ENCODE peak calls at places on chromosomes 11 and 22, in six cellular contexts. T is effector CD4-positive, alpha-beta T cell; H is stimulated activated naive CD8-positive, alpha-beta T cell treated with anti-CD3 and anti-CD28 coated beads, Interleukin-15, Interleukin-2, amounts not matched to agents 100 U/mL and 50 U/mL, for 24 hours; I is COR-L47; G is neural progenitor cell; N is stimulated activated CD4-positive, alpha-beta T cell treated with anti-CD3 and anti-CD28 coated beads, TNF-alpha, amount 100 ng/mL, for 4 hours. M is an unnamed sample.

GRCh38 chr22:43467571-43467970 is 55.8 kb downstream of the MPPED1 start:
- DNase-seq in T (no peak), H (no peak), I (no peak), G (no peak), N (no peak), M (no peak)

GRCh38 chr11:32312865-32313403 is 122.4 kb downstream of the WT1 start:
- DNase-seq in T (no peak), H (peak; percentile 19), I (peak; percentile 20), G (peak; percentile 55), N (no peak), M (peak; percentile 17)

GRCh38 chr11:66464916-66465315 is 1.8 kb upstream of the PELI3 start:
- DNase-seq in T (no peak), H (no peak), I (no peak), G (no peak), N (no peak), M (no peak)

GRCh38 chr11:77044356-77044755 is 10.2 kb downstream of the B3GNT6 start:
- DNase-seq in T (no peak), H (no peak), I (no peak), G (no peak), N (no peak), M (no peak)

GRCh38 chr11:8442301-8442700 is 151.7 kb downstream of the STK33 start:
- DNase-seq in T (no peak), H (no peak), I (peak; percentile 50), G (peak; percentile 53), N (no peak), M (no peak)

GRCh38 chr11:14644396-14645246 is 1.0 kb downstream of the PDE3B start:
- DNase-seq in T (peak; percentile 29), H (peak; percentile 43), I (peak; percentile 49), G (peak; percentile 65), N (peak; percentile 27), M (peak; percentile 46)

GRCh38 chr11:2816941-2817421 is 68.6 kb downstream of the CDKN1C start:
- DNase-seq in T (no peak), H (no peak), I (no peak), G (no peak), N (no peak), M (no peak)

GRCh38 chr11:106644824-106645223 is 373.5 kb downstream of the GUCY1A2 start:
- DNase-seq in T (no peak), H (no peak), I (no peak), G (no peak), N (no peak), M (no peak)

GRCh38 chr22:45090364-45090960 is 73.3 kb upstream of the NUP50 start:
- DNase-seq in T (no peak), H (no peak), I (no peak), G (peak; percentile 79), N (no peak), M (no peak)

GRCh38 chr11:37184371-37184770 is 586.3 kb upstream of the RAG2 start:
- DNase-seq in T (no peak), H (no peak), I (no peak), G (no peak), N (no peak), M (no peak)

GRCh38 chr11:127362754-127363153 is 362.2 kb upstream of the KIRREL3 start:
- DNase-seq in T (no peak), H (no peak), I (no peak), G (no peak), N (no peak), M (no peak)

GRCh38 chr11:109747839-109748238 is 325.8 kb downstream of the C11orf87 start:
- DNase-seq in T (no peak), H (no peak), I (no peak), G (no peak), N (no peak), M (no peak)

GRCh38 chr11:44776840-44777536 is 50.2 kb downstream of the TSPAN18 start:
- DNase-seq in T (no peak), H (no peak), I (no peak), G (no peak), N (no peak), M (no peak)

GRCh38 chr11:122207505-122207904 is 91.5 kb upstream of the BLID start:
- DNase-seq in T (no peak), H (no peak), I (no peak), G (no peak), N (no peak), M (no peak)

GRCh38 chr11:14308114-14308896 is 50.7 kb downstream of the RRAS2 start:
- DNase-seq in T (no peak), H (no peak), I (no peak), G (peak; percentile 53), N (no peak), M (no peak)

GRCh38 chr22:49999063-49999900 is 13.3 kb downstream of the IL17REL start:
- DNase-seq in T (peak; percentile 8), H (peak; percentile 43), I (no peak), G (peak; percentile 80), N (no peak), M (no peak)

GRCh38 chr11:134714021-134714656 is 302.1 kb upstream of the B3GAT1 start:
- DNase-seq in T (no peak), H (no peak), I (no peak), G (no peak), N (no peak), M (no peak)

GRCh38 chr11:40388097-40388818 is 1071.2 kb downstream of the LRRC4C start:
- DNase-seq in T (no peak), H (no peak), I (no peak), G (no peak), N (no peak), M (no peak)

GRCh38 chr22:41931701-41932269 is 5.2 kb upstream of the TNFRSF13C start:
- DNase-seq in T (no peak), H (no peak), I (no peak), G (no peak), N (no peak), M (no peak)

GRCh38 chr11:8989411-8989810 is 14.4 kb downstream of the NRIP3 start:
- DNase-seq in T (no peak), H (no peak), I (no peak), G (no peak), N (no peak), M (no peak)

GRCh38 chr11:86918943-86919342 is 36.3 kb downstream of the FZD4 start:
- DNase-seq in T (no peak), H (no peak), I (no peak), G (no peak), N (no peak), M (no peak)

GRCh38 chr11:74000307-74000630 is 8.6 kb downstream of the UCP3 start:
- DNase-seq in T (no peak), H (no peak), I (no peak), G (no peak), N (no peak), M (no peak)

M was measured in activated naive CD8-positive, alpha-beta T cell treated with anti-CD3 and anti-CD28 coated beads, Interleukin-2, amount 50 U/mL, for 24 hours.